ENCODE peak calls at places on chromosomes 11 and 22, in seven cellular contexts. W is mammary epithelial cell, X is foreskin keratinocyte, O is endodermal cell, B is breast epithelium, D is spleen, C is cardiac muscle cell. Q is an unnamed sample. For H3K4me1 and H3K27me3, the result is how much of the 10 kb centered on the place peaks cover.

GRCh38 chr11:469684-470667 is 19.9 kb downstream of the PTDSS2 start:
- DNase-seq in W (no peak), X (peak), O (no peak), B (peak), D (peak), C (no peak), Q (no peak)

GRCh38 chr11:134609361-134610115 is 197.5 kb upstream of the B3GAT1 start:
- DNase-seq in W (no peak), X (no peak), O (no peak), B (no peak), D (no peak), C (no peak), Q (no peak)

GRCh38 chr11:623349-623869 is 1.3 kb downstream of the CDHR5 start:
- DNase-seq in W (no peak), X (no peak), O (no peak), B (no peak), D (peak), C (no peak), Q (no peak)

GRCh38 chr11:86938203-86938899 is 16.8 kb downstream of the FZD4 start:
- DNase-seq in W (no peak), X (no peak), O (no peak), B (no peak), D (no peak), C (no peak), Q (no peak)

GRCh38 chr11:60844870-60845221 is 2.9 kb downstream of the CCDC86 start:
- DNase-seq in W (no peak), X (no peak), O (no peak), B (no peak), D (no peak), C (no peak), Q (no peak)

GRCh38 chr11:85710912-85711311 is 24.9 kb upstream of the CCDC89 start:
- DNase-seq in W (no peak), X (no peak), O (no peak), B (no peak), D (no peak), C (no peak), Q (no peak)

GRCh38 chr11:12410006-12410728 is 32.8 kb downstream of the PARVA start:
- DNase-seq in W (peak), X (no peak), O (peak), B (no peak), D (no peak), C (peak), Q (no peak)

GRCh38 chr11:61329871-61330270 is 3.0 kb downstream of the DDB1 start:
- DNase-seq in W (no peak), X (no peak), O (no peak), B (no peak), D (no peak), C (no peak), Q (no peak)

GRCh38 chr11:78704811-78705210 is 130.1 kb upstream of the NARS2 start:
- DNase-seq in W (no peak), X (no peak), O (no peak), B (no peak), D (no peak), C (no peak), Q (no peak)

GRCh38 chr22:23752090-23752691 is 1.3 kb upstream of the ZNF70 start:
- DNase-seq in W (no peak), X (no peak), O (no peak), B (no peak), D (peak), C (no peak), Q (no peak)

GRCh38 chr11:88475991-88476418 is 138.5 kb upstream of the CTSC start:
- DNase-seq in W (no peak), X (peak), O (no peak), B (no peak), D (no peak), C (no peak), Q (no peak)

GRCh38 chr11:79335681-79336080 is 105.1 kb downstream of the TENM4 start:
- DNase-seq in W (no peak), X (no peak), O (no peak), B (no peak), D (no peak), C (peak), Q (no peak)

GRCh38 chr11:36196476-36197099 is 92.6 kb downstream of the COMMD9 start:
- DNase-seq in W (no peak), X (no peak), O (no peak), B (no peak), D (no peak), C (peak), Q (no peak)

GRCh38 chr11:17781626-17782025 is 47.0 kb downstream of the KCNC1 start:
- DNase-seq in W (no peak), X (no peak), O (no peak), B (no peak), D (no peak), C (no peak), Q (no peak)

GRCh38 chr11:123544631-123545375 is 109.6 kb downstream of the SCN3B start:
- DNase-seq in W (no peak), X (no peak), O (no peak), B (no peak), D (no peak), C (no peak), Q (no peak)
- H3K4me1 ChIP-seq in W (under half), X (under half), O (under half), B (under half), D (under half), C (under half), Q (under half)

GRCh38 chr11:74679513-74679865 is 51.7 kb downstream of the CHRDL2 start:
- DNase-seq in W (no peak), X (no peak), O (peak), B (peak), D (peak), C (no peak), Q (no peak)
- H3K27ac ChIP-seq in W (no peak), X (no peak), O (no peak), B (peak), D (no peak), C (no peak), Q (no peak)

DNA sequence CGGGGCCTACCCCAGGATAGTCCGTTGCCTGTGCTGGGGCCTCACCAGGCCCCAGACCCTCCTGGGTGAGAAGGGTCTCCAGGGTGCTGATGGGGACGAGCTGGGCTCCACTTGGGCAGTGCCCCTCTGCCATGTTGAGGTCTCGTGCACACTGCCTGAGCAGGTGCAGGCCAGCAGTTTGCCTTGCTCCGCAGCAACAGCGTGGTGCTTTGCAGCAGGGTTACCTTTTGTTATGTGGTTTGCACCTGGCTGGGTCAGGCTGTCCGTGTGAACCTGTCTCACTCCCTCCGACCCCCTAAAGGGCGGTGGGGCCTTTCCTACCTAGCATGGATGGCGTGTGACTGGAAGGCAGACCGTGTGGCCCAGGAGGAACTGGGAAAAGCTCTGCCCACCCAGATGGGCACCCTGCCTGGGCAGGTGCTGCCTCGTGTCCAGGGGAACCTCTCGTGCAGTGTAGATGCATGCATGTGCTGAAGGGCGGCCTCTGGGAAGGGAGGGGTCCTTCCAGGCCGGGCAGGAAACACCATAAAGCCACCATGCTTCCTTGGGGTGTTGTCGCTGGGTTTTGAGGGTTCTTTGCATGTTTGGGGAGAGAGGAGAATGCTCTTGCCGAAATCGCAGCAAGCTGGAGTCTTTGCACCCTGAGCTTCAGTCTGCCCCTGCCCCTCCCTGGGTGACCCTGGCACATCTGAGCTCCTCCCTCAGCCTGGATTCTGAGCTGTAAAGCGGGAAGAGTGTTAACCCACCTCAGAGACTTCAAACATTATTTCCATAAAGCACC is 75.4 kb upstream of the PPARA start:
- DNase-seq in W (peak), X (peak), O (no peak), B (peak), D (peak), C (no peak), Q (no peak)
- H3K27me3 ChIP-seq in W (under half), X (under half), O (under half), B (under half), D (under half), C (half or more), Q (under half)

GRCh38 chr11:74185285-74185684 is 14.2 kb downstream of the PPME1 start:
- DNase-seq in W (no peak), X (no peak), O (no peak), B (no peak), D (no peak), C (no peak), Q (no peak)

GRCh38 chr11:74182635-74183034 is 11.5 kb downstream of the PPME1 start:
- DNase-seq in W (peak), X (peak), O (no peak), B (no peak), D (no peak), C (no peak), Q (no peak)

DNA sequence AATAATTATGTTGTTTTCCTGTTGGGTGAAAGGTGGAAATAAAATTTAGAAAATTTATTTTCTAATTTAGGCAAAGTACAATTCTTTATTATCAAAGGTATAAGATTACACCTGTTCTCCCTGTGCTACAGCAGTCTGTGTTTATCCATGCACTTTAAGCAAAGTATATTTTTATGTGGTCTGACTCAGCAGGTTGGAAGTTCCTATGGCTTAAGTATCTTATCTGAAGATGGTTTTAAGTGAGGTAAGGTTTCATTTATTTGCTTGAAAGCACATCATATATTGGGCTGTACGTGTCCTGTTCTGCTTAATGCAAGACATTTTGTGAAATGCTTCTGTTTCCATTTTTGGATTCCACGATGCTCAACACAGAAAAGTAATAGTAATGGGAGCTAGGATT is 14.6 kb downstream of the PPME1 start:
- DNase-seq in W (peak), X (peak), O (no peak), B (no peak), D (no peak), C (no peak), Q (no peak)
- H3K4me1 ChIP-seq in W (under half), X (under half), O (under half), B (under half), D (under half), C (under half), Q (under half)